ENCODE peak calls at places on chromosomes 13 and 19, in ten cellular contexts. One of them, this sample, is unnamed.

GRCh38 chr13:48908381-48909087 is 67.2 kb upstream of the FNDC3A start:
- DNase-seq in stimulated activated effector memory CD8-positive, alpha-beta T cell treated with anti-CD3 and anti-CD28 coated beads, Interleukin-12 subunit alpha, Interleukin-12 subunit beta, amount 100 ng/mL, for 72 hours: no peak
- DNase-seq in upper lobe of right lung: no peak
- DNase-seq in body of pancreas: no peak
- DNase-seq in amniotic stem cell: no peak
- DNase-seq in activated CD4-positive, CD25-positive, alpha-beta regulatory T cell: no peak
- DNase-seq in stimulated activated CD4-positive, alpha-beta T cell treated with anti-CD3 and anti-CD28 coated beads, Interleukin-1b, Interleukin-23, amount 100 ng/mL, for 1 hour: no peak
- DNase-seq in T-helper 2 cell: no peak
- DNase-seq in neural progenitor cell: no peak
- DNase-seq in T-cell: no peak
- DNase-seq in this sample: no peak

GRCh38 chr19:7831452-7831851 is 1.4 kb downstream of the EVI5L start:
- DNase-seq in stimulated activated effector memory CD8-positive, alpha-beta T cell treated with anti-CD3 and anti-CD28 coated beads, Interleukin-12 subunit alpha, Interleukin-12 subunit beta, amount 100 ng/mL, for 72 hours: no peak
- DNase-seq in upper lobe of right lung: no peak
- DNase-seq in body of pancreas: no peak
- DNase-seq in amniotic stem cell: no peak
- DNase-seq in activated CD4-positive, CD25-positive, alpha-beta regulatory T cell: no peak
- DNase-seq in stimulated activated CD4-positive, alpha-beta T cell treated with anti-CD3 and anti-CD28 coated beads, Interleukin-1b, Interleukin-23, amount 100 ng/mL, for 1 hour: no peak
- DNase-seq in T-helper 2 cell: no peak
- DNase-seq in neural progenitor cell: peak
- DNase-seq in T-cell: no peak
- DNase-seq in this sample: no peak

GRCh38 chr13:111650626-111651025 is 330.2 kb downstream of the TEX29 start:
- DNase-seq in stimulated activated effector memory CD8-positive, alpha-beta T cell treated with anti-CD3 and anti-CD28 coated beads, Interleukin-12 subunit alpha, Interleukin-12 subunit beta, amount 100 ng/mL, for 72 hours: no peak
- DNase-seq in upper lobe of right lung: no peak
- DNase-seq in body of pancreas: no peak
- DNase-seq in amniotic stem cell: no peak
- DNase-seq in activated CD4-positive, CD25-positive, alpha-beta regulatory T cell: no peak
- DNase-seq in stimulated activated CD4-positive, alpha-beta T cell treated with anti-CD3 and anti-CD28 coated beads, Interleukin-1b, Interleukin-23, amount 100 ng/mL, for 1 hour: no peak
- DNase-seq in T-helper 2 cell: no peak
- DNase-seq in neural progenitor cell: no peak
- DNase-seq in T-cell: no peak
- DNase-seq in this sample: no peak

GRCh38 chr19:41411682-41412265 is 14.2 kb downstream of the BCKDHA start:
- DNase-seq in stimulated activated effector memory CD8-positive, alpha-beta T cell treated with anti-CD3 and anti-CD28 coated beads, Interleukin-12 subunit alpha, Interleukin-12 subunit beta, amount 100 ng/mL, for 72 hours: no peak
- DNase-seq in upper lobe of right lung: no peak
- DNase-seq in body of pancreas: peak
- DNase-seq in amniotic stem cell: no peak
- DNase-seq in activated CD4-positive, CD25-positive, alpha-beta regulatory T cell: no peak
- DNase-seq in stimulated activated CD4-positive, alpha-beta T cell treated with anti-CD3 and anti-CD28 coated beads, Interleukin-1b, Interleukin-23, amount 100 ng/mL, for 1 hour: no peak
- DNase-seq in T-helper 2 cell: no peak
- DNase-seq in neural progenitor cell: no peak
- DNase-seq in T-cell: no peak
- DNase-seq in this sample: no peak

GRCh38 chr13:100399455-100399854 is 189.1 kb downstream of the GGACT start:
- DNase-seq in stimulated activated effector memory CD8-positive, alpha-beta T cell treated with anti-CD3 and anti-CD28 coated beads, Interleukin-12 subunit alpha, Interleukin-12 subunit beta, amount 100 ng/mL, for 72 hours: no peak
- DNase-seq in upper lobe of right lung: no peak
- DNase-seq in body of pancreas: no peak
- DNase-seq in amniotic stem cell: no peak
- DNase-seq in activated CD4-positive, CD25-positive, alpha-beta regulatory T cell: no peak
- DNase-seq in stimulated activated CD4-positive, alpha-beta T cell treated with anti-CD3 and anti-CD28 coated beads, Interleukin-1b, Interleukin-23, amount 100 ng/mL, for 1 hour: no peak
- DNase-seq in T-helper 2 cell: no peak
- DNase-seq in neural progenitor cell: no peak
- DNase-seq in T-cell: no peak
- DNase-seq in this sample: no peak

GRCh38 chr19:14375055-14375581 is 6.1 kb upstream of the ADGRE5 start:
- DNase-seq in stimulated activated effector memory CD8-positive, alpha-beta T cell treated with anti-CD3 and anti-CD28 coated beads, Interleukin-12 subunit alpha, Interleukin-12 subunit beta, amount 100 ng/mL, for 72 hours: peak
- DNase-seq in upper lobe of right lung: peak
- DNase-seq in body of pancreas: peak
- DNase-seq in amniotic stem cell: no peak
- DNase-seq in activated CD4-positive, CD25-positive, alpha-beta regulatory T cell: no peak
- DNase-seq in stimulated activated CD4-positive, alpha-beta T cell treated with anti-CD3 and anti-CD28 coated beads, Interleukin-1b, Interleukin-23, amount 100 ng/mL, for 1 hour: no peak
- DNase-seq in T-helper 2 cell: no peak
- DNase-seq in neural progenitor cell: no peak
- DNase-seq in T-cell: peak
- DNase-seq in this sample: peak

GRCh38 chr13:30576528-30576927 is 41.2 kb upstream of the USPL1 start:
- DNase-seq in stimulated activated effector memory CD8-positive, alpha-beta T cell treated with anti-CD3 and anti-CD28 coated beads, Interleukin-12 subunit alpha, Interleukin-12 subunit beta, amount 100 ng/mL, for 72 hours: no peak
- DNase-seq in upper lobe of right lung: no peak
- DNase-seq in body of pancreas: peak
- DNase-seq in amniotic stem cell: no peak
- DNase-seq in activated CD4-positive, CD25-positive, alpha-beta regulatory T cell: no peak
- DNase-seq in stimulated activated CD4-positive, alpha-beta T cell treated with anti-CD3 and anti-CD28 coated beads, Interleukin-1b, Interleukin-23, amount 100 ng/mL, for 1 hour: peak
- DNase-seq in T-helper 2 cell: no peak
- DNase-seq in neural progenitor cell: no peak
- DNase-seq in T-cell: peak
- DNase-seq in this sample: no peak

GRCh38 chr13:36673838-36674326 is at the start of gene SERTM1:
- DNase-seq in stimulated activated effector memory CD8-positive, alpha-beta T cell treated with anti-CD3 and anti-CD28 coated beads, Interleukin-12 subunit alpha, Interleukin-12 subunit beta, amount 100 ng/mL, for 72 hours: no peak
- DNase-seq in upper lobe of right lung: peak
- DNase-seq in body of pancreas: no peak
- DNase-seq in amniotic stem cell: no peak
- DNase-seq in activated CD4-positive, CD25-positive, alpha-beta regulatory T cell: no peak
- DNase-seq in stimulated activated CD4-positive, alpha-beta T cell treated with anti-CD3 and anti-CD28 coated beads, Interleukin-1b, Interleukin-23, amount 100 ng/mL, for 1 hour: no peak
- DNase-seq in T-helper 2 cell: no peak
- DNase-seq in neural progenitor cell: peak
- DNase-seq in T-cell: no peak
- DNase-seq in this sample: no peak

GRCh38 chr13:29452773-29453574 is 142.5 kb downstream of the SLC7A1 start:
- DNase-seq in stimulated activated effector memory CD8-positive, alpha-beta T cell treated with anti-CD3 and anti-CD28 coated beads, Interleukin-12 subunit alpha, Interleukin-12 subunit beta, amount 100 ng/mL, for 72 hours: no peak
- DNase-seq in upper lobe of right lung: no peak
- DNase-seq in body of pancreas: no peak
- DNase-seq in amniotic stem cell: no peak
- DNase-seq in activated CD4-positive, CD25-positive, alpha-beta regulatory T cell: no peak
- DNase-seq in stimulated activated CD4-positive, alpha-beta T cell treated with anti-CD3 and anti-CD28 coated beads, Interleukin-1b, Interleukin-23, amount 100 ng/mL, for 1 hour: no peak
- DNase-seq in T-helper 2 cell: no peak
- DNase-seq in neural progenitor cell: no peak
- DNase-seq in T-cell: no peak
- DNase-seq in this sample: no peak

GRCh38 chr13:77714119-77714755 is 16.8 kb downstream of the SLAIN1 start:
- DNase-seq in stimulated activated effector memory CD8-positive, alpha-beta T cell treated with anti-CD3 and anti-CD28 coated beads, Interleukin-12 subunit alpha, Interleukin-12 subunit beta, amount 100 ng/mL, for 72 hours: no peak
- DNase-seq in upper lobe of right lung: no peak
- DNase-seq in body of pancreas: no peak
- DNase-seq in amniotic stem cell: no peak
- DNase-seq in activated CD4-positive, CD25-positive, alpha-beta regulatory T cell: no peak
- DNase-seq in stimulated activated CD4-positive, alpha-beta T cell treated with anti-CD3 and anti-CD28 coated beads, Interleukin-1b, Interleukin-23, amount 100 ng/mL, for 1 hour: no peak
- DNase-seq in T-helper 2 cell: no peak
- DNase-seq in neural progenitor cell: no peak
- DNase-seq in T-cell: no peak
- DNase-seq in this sample: no peak

GRCh38 chr19:15417699-15418098 is 1.1 kb downstream of the AKAP8L start:
- DNase-seq in stimulated activated effector memory CD8-positive, alpha-beta T cell treated with anti-CD3 and anti-CD28 coated beads, Interleukin-12 subunit alpha, Interleukin-12 subunit beta, amount 100 ng/mL, for 72 hours: no peak
- DNase-seq in upper lobe of right lung: no peak
- DNase-seq in body of pancreas: peak
- DNase-seq in amniotic stem cell: no peak
- DNase-seq in activated CD4-positive, CD25-positive, alpha-beta regulatory T cell: no peak
- DNase-seq in stimulated activated CD4-positive, alpha-beta T cell treated with anti-CD3 and anti-CD28 coated beads, Interleukin-1b, Interleukin-23, amount 100 ng/mL, for 1 hour: no peak
- DNase-seq in T-helper 2 cell: no peak
- DNase-seq in neural progenitor cell: no peak
- DNase-seq in T-cell: no peak
- DNase-seq in this sample: no peak

GRCh38 chr19:49862411-49863253 is 4.7 kb downstream of the PNKP start:
- DNase-seq in stimulated activated effector memory CD8-positive, alpha-beta T cell treated with anti-CD3 and anti-CD28 coated beads, Interleukin-12 subunit alpha, Interleukin-12 subunit beta, amount 100 ng/mL, for 72 hours: no peak
- DNase-seq in upper lobe of right lung: peak
- DNase-seq in body of pancreas: no peak
- DNase-seq in amniotic stem cell: no peak
- DNase-seq in activated CD4-positive, CD25-positive, alpha-beta regulatory T cell: no peak
- DNase-seq in stimulated activated CD4-positive, alpha-beta T cell treated with anti-CD3 and anti-CD28 coated beads, Interleukin-1b, Interleukin-23, amount 100 ng/mL, for 1 hour: no peak
- DNase-seq in T-helper 2 cell: no peak
- DNase-seq in neural progenitor cell: peak
- DNase-seq in T-cell: no peak
- DNase-seq in this sample: peak

GRCh38 chr13:113848020-113848419 is 15.9 kb downstream of the GAS6 start:
- DNase-seq in stimulated activated effector memory CD8-positive, alpha-beta T cell treated with anti-CD3 and anti-CD28 coated beads, Interleukin-12 subunit alpha, Interleukin-12 subunit beta, amount 100 ng/mL, for 72 hours: no peak
- DNase-seq in upper lobe of right lung: no peak
- DNase-seq in body of pancreas: no peak
- DNase-seq in amniotic stem cell: no peak
- DNase-seq in activated CD4-positive, CD25-positive, alpha-beta regulatory T cell: no peak
- DNase-seq in stimulated activated CD4-positive, alpha-beta T cell treated with anti-CD3 and anti-CD28 coated beads, Interleukin-1b, Interleukin-23, amount 100 ng/mL, for 1 hour: no peak
- DNase-seq in T-helper 2 cell: no peak
- DNase-seq in neural progenitor cell: no peak
- DNase-seq in T-cell: no peak
- DNase-seq in this sample: no peak

GRCh38 chr19:33772102-33772857 is 24.4 kb upstream of the KCTD15 start:
- DNase-seq in stimulated activated effector memory CD8-positive, alpha-beta T cell treated with anti-CD3 and anti-CD28 coated beads, Interleukin-12 subunit alpha, Interleukin-12 subunit beta, amount 100 ng/mL, for 72 hours: no peak
- DNase-seq in upper lobe of right lung: no peak
- DNase-seq in body of pancreas: no peak
- DNase-seq in amniotic stem cell: no peak
- DNase-seq in activated CD4-positive, CD25-positive, alpha-beta regulatory T cell: no peak
- DNase-seq in stimulated activated CD4-positive, alpha-beta T cell treated with anti-CD3 and anti-CD28 coated beads, Interleukin-1b, Interleukin-23, amount 100 ng/mL, for 1 hour: no peak
- DNase-seq in T-helper 2 cell: no peak
- DNase-seq in neural progenitor cell: no peak
- DNase-seq in T-cell: no peak
- DNase-seq in this sample: no peak

GRCh38 chr13:109348514-109349340 is 437.7 kb downstream of the IRS2 start:
- DNase-seq in stimulated activated effector memory CD8-positive, alpha-beta T cell treated with anti-CD3 and anti-CD28 coated beads, Interleukin-12 subunit alpha, Interleukin-12 subunit beta, amount 100 ng/mL, for 72 hours: no peak
- DNase-seq in upper lobe of right lung: no peak
- DNase-seq in body of pancreas: no peak
- DNase-seq in amniotic stem cell: no peak
- DNase-seq in activated CD4-positive, CD25-positive, alpha-beta regulatory T cell: no peak
- DNase-seq in stimulated activated CD4-positive, alpha-beta T cell treated with anti-CD3 and anti-CD28 coated beads, Interleukin-1b, Interleukin-23, amount 100 ng/mL, for 1 hour: no peak
- DNase-seq in T-helper 2 cell: no peak
- DNase-seq in neural progenitor cell: no peak
- DNase-seq in T-cell: no peak
- DNase-seq in this sample: no peak

GRCh38 chr19:58513694-58514563 is 2.1 kb upstream of the SLC27A5 start:
- DNase-seq in stimulated activated effector memory CD8-positive, alpha-beta T cell treated with anti-CD3 and anti-CD28 coated beads, Interleukin-12 subunit alpha, Interleukin-12 subunit beta, amount 100 ng/mL, for 72 hours: peak
- DNase-seq in upper lobe of right lung: peak
- DNase-seq in body of pancreas: peak
- DNase-seq in amniotic stem cell: peak
- DNase-seq in activated CD4-positive, CD25-positive, alpha-beta regulatory T cell: peak
- DNase-seq in stimulated activated CD4-positive, alpha-beta T cell treated with anti-CD3 and anti-CD28 coated beads, Interleukin-1b, Interleukin-23, amount 100 ng/mL, for 1 hour: peak
- DNase-seq in T-helper 2 cell: peak
- DNase-seq in neural progenitor cell: peak
- DNase-seq in T-cell: peak
- DNase-seq in this sample: peak

GRCh38 chr13:49649244-49649962 is 21.1 kb downstream of the ARL11 start:
- DNase-seq in stimulated activated effector memory CD8-positive, alpha-beta T cell treated with anti-CD3 and anti-CD28 coated beads, Interleukin-12 subunit alpha, Interleukin-12 subunit beta, amount 100 ng/mL, for 72 hours: no peak
- DNase-seq in upper lobe of right lung: no peak
- DNase-seq in body of pancreas: no peak
- DNase-seq in amniotic stem cell: no peak
- DNase-seq in activated CD4-positive, CD25-positive, alpha-beta regulatory T cell: no peak
- DNase-seq in stimulated activated CD4-positive, alpha-beta T cell treated with anti-CD3 and anti-CD28 coated beads, Interleukin-1b, Interleukin-23, amount 100 ng/mL, for 1 hour: no peak
- DNase-seq in T-helper 2 cell: no peak
- DNase-seq in neural progenitor cell: peak
- DNase-seq in T-cell: no peak
- DNase-seq in this sample: no peak

This sample was measured in left colon.